ENCODE peak calls at places on chromosomes 7 and 10, in six cellular contexts. L is heart right ventricle, U is HCT116, C is cardiac fibroblast, R is coronary artery, I is NB4. V is an unnamed sample.
A peak's percentile ranks its signal among the peaks of the same experiment; 100 is the strongest.

GRCh38 chr10:112915590-112916572 is 34.2 kb upstream of the TCF7L2 start:
- DNase-seq in L (no peak), U (peak; percentile 80), C (peak; percentile 70), R (no peak), I (no peak), V (no peak)

GRCh38 chr7:76329479-76329878 is 27.0 kb downstream of the HSPB1 start:
- DNase-seq in L (no peak), U (no peak), C (no peak), R (no peak), I (no peak), V (no peak)

GRCh38 chr10:124732931-124733536 is 11.1 kb downstream of the FAM53B start:
- DNase-seq in L (peak; percentile 57), U (no peak), C (peak; percentile 67), R (no peak), I (no peak), V (no peak)

GRCh38 chr7:136925049-136925448 is 56.6 kb downstream of the CHRM2 start:
- DNase-seq in L (no peak), U (no peak), C (peak; percentile 14), R (no peak), I (no peak), V (no peak)

GRCh38 chr7:7257899-7258692 is 75.8 kb downstream of the C1GALT1 start:
- DNase-seq in L (no peak), U (no peak), C (no peak), R (no peak), I (peak; percentile 82), V (no peak)

GRCh38 chr10:101617824-101618568 is 29.9 kb downstream of the DPCD start:
- DNase-seq in L (no peak), U (no peak), C (no peak), R (peak; percentile 26), I (no peak), V (no peak)

GRCh38 chr10:7317799-7318446 is 92.9 kb downstream of the SFMBT2 start:
- DNase-seq in L (no peak), U (no peak), C (no peak), R (no peak), I (no peak), V (no peak)

GRCh38 chr7:92827464-92827863 is 8.9 kb downstream of the CDK6 start:
- DNase-seq in L (no peak), U (no peak), C (no peak), R (no peak), I (no peak), V (no peak)

GRCh38 chr7:154332776-154333175 is 280.6 kb downstream of the DPP6 start:
- DNase-seq in L (no peak), U (no peak), C (no peak), R (no peak), I (no peak), V (no peak)

GRCh38 chr7:1638113-1638726 is 31.9 kb upstream of the ELFN1 start:
- DNase-seq in L (no peak), U (no peak), C (no peak), R (no peak), I (no peak), V (no peak)

GRCh38 chr7:22105550-22105949 is 159.9 kb upstream of the CDCA7L start:
- DNase-seq in L (no peak), U (no peak), C (no peak), R (no peak), I (no peak), V (no peak)

GRCh38 chr7:47371733-47372368 is 210.1 kb downstream of the TNS3 start:
- DNase-seq in L (peak; percentile 88), U (no peak), C (peak; percentile 65), R (no peak), I (no peak), V (no peak)

GRCh38 chr10:35217458-35217857 is 90.8 kb downstream of the CREM start:
- DNase-seq in L (no peak), U (no peak), C (peak; percentile 13), R (no peak), I (no peak), V (no peak)

GRCh38 chr10:19817251-19818046 is 1.2 kb downstream of the PLXDC2 start:
- DNase-seq in L (peak; percentile 35), U (no peak), C (no peak), R (no peak), I (no peak), V (peak; percentile 22)

GRCh38 chr7:32378991-32379390 is 111.2 kb downstream of the LSM5 start:
- DNase-seq in L (no peak), U (no peak), C (no peak), R (no peak), I (no peak), V (no peak)

GRCh38 chr10:115706482-115707076 is 566.4 kb downstream of the GFRA1 start:
- DNase-seq in L (no peak), U (peak; percentile 12), C (peak; percentile 62), R (no peak), I (peak; percentile 37), V (no peak)

GRCh38 chr10:1536341-1536740 is 201.0 kb downstream of the ADARB2 start:
- DNase-seq in L (no peak), U (no peak), C (no peak), R (no peak), I (no peak), V (no peak)

GRCh38 chr10:87845624-87846377 is 17.5 kb downstream of the KLLN start:
- DNase-seq in L (no peak), U (peak; percentile 77), C (peak; percentile 92), R (no peak), I (no peak), V (no peak)

GRCh38 chr7:149615690-149616270 is 118.2 kb upstream of the ZNF746 start:
- DNase-seq in L (peak; percentile 27), U (no peak), C (no peak), R (no peak), I (no peak), V (no peak)
- TF ChIP-seq CTCF in L (peak; percentile 33), U (peak; percentile 10), C (no peak), R (no peak), I (peak; percentile 15), V (no peak)

GRCh38 chr10:26449726-26450125 is 11.6 kb downstream of the APBB1IP start:
- DNase-seq in L (no peak), U (no peak), C (no peak), R (no peak), I (no peak), V (no peak)

GRCh38 chr10:26445411-26446031 is 7.4 kb downstream of the APBB1IP start:
- DNase-seq in L (no peak), U (no peak), C (no peak), R (no peak), I (no peak), V (no peak)

GRCh38 chr10:26446258-26446657 is 8.1 kb downstream of the APBB1IP start:
- DNase-seq in L (no peak), U (no peak), C (no peak), R (no peak), I (no peak), V (no peak)

GRCh38 chr10:26448706-26449435 is 10.7 kb downstream of the APBB1IP start:
- DNase-seq in L (no peak), U (no peak), C (no peak), R (no peak), I (no peak), V (no peak)

DNA sequence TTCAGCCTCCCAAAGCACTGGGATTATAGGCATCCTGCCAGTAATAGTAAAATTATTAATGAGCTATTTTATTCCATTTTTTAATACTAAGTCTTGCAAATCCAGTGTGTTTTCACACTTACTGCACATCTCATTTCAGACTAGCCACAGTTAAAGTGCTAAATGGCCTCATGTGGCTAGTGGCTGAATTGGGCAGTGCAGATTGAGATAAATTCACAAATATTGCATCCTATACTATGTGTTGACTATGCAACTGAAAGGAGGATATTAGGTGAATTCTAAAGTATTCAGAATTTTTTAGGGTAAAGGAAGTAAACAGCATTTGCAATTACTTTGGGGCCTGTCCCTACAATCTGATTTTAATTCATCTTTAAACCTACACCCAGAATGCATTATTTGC is 10.2 kb downstream of the APBB1IP start:
- DNase-seq in L (no peak), U (no peak), C (no peak), R (no peak), I (no peak), V (no peak)
- TF ChIP-seq CTCF in L (no peak), U (peak; percentile 8), C (no peak), R (no peak), I (no peak), V (no peak)

GRCh38 chr7:151630349-151630748 is 110.7 kb upstream of the RHEB start:
- DNase-seq in L (no peak), U (no peak), C (no peak), R (no peak), I (no peak), V (no peak)

GRCh38 chr7:151631968-151632749 is 112.5 kb upstream of the RHEB start:
- DNase-seq in L (peak; percentile 88), U (no peak), C (peak; percentile 68), R (peak; percentile 86), I (peak; percentile 87), V (peak; percentile 84)

GRCh38 chr7:151629873-151630272 is 110.2 kb upstream of the RHEB start:
- DNase-seq in L (no peak), U (no peak), C (no peak), R (no peak), I (no peak), V (no peak)

GRCh38 chr7:151632750-151633515 is 113.2 kb upstream of the RHEB start:
- DNase-seq in L (peak; percentile 61), U (no peak), C (peak; percentile 67), R (peak; percentile 78), I (peak; percentile 93), V (peak; percentile 35)

GRCh38 chr7:151631149-151631967 is 111.7 kb upstream of the RHEB start:
- DNase-seq in L (no peak), U (no peak), C (peak; percentile 35), R (no peak), I (peak; percentile 68), V (no peak)
- TF ChIP-seq CTCF in L (peak; percentile 19), U (peak; percentile 6), C (peak; percentile 6), R (no peak), I (peak; percentile 9), V (no peak)

GRCh38 chr10:110221044-110221720 is 13.8 kb downstream of the MXI1 start:
- DNase-seq in L (no peak), U (no peak), C (no peak), R (no peak), I (no peak), V (no peak)

GRCh38 chr10:110220383-110220782 is 13.0 kb downstream of the MXI1 start:
- DNase-seq in L (peak; percentile 55), U (no peak), C (no peak), R (no peak), I (no peak), V (no peak)

GRCh38 chr10:110219884-110220283 is 12.5 kb downstream of the MXI1 start:
- DNase-seq in L (no peak), U (no peak), C (no peak), R (no peak), I (no peak), V (no peak)

GRCh38 chr10:110222896-110223675 is 15.7 kb downstream of the MXI1 start:
- DNase-seq in L (no peak), U (no peak), C (no peak), R (no peak), I (no peak), V (no peak)

DNA sequence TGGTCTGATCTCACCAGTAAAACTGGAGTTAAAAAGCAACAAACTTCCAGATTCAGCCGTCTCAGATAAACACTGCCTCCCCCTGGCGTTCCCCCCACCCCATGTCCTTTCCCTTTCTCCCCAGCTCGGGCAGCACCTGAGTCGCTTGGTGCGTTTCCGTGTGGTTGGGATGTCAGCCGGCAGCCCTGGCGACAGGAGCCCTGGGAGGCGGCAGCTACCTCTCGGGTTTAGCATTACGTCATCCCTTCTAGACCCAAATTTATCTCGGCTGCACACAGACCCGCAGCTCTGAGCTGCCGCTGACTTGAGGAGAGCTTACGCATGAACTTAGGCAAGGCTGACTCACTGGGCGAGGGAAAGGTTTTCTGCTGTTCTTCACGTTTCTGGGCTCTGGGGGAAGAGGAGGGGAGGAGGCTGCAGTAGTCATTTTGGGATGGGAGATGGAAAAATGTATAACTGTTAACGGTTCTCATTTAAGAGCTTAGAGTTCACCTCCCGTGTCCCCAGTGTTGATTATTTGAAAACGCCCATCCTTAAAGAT is 14.4 kb downstream of the MXI1 start:
- DNase-seq in L (peak; percentile 68), U (peak; percentile 84), C (peak; percentile 96), R (peak; percentile 95), I (peak; percentile 94), V (peak; percentile 18)
- TF ChIP-seq CTCF in L (peak; percentile 45), U (peak; percentile 47), C (peak; percentile 19), R (no peak), I (peak; percentile 28), V (no peak)